ENCODE peak calls at places on chromosomes 6 and 20, in nine cellular contexts. U, G, A, E, K, R, O, Z and X are unnamed samples.

GRCh38 chr6:154457881-154458284 is 52.6 kb downstream of the CNKSR3 start:
- DNase-seq in U (no peak), G (no peak), A (no peak), E (no peak), K (no peak), R (no peak), O (peak), Z (no peak), X (no peak)

GRCh38 chr6:156087487-156087886 is 631.8 kb upstream of the NOX3 start:
- DNase-seq in U (no peak), G (no peak), A (no peak), E (no peak), K (no peak), R (no peak), O (no peak), Z (no peak), X (no peak)

GRCh38 chr6:88899569-88900316 is 63.7 kb downstream of the RNGTT start:
- DNase-seq in U (no peak), G (no peak), A (no peak), E (no peak), K (no peak), R (no peak), O (no peak), Z (no peak), X (no peak)

GRCh38 chr6:43103253-43103876 is 27.3 kb downstream of the PTK7 start:
- DNase-seq in U (no peak), G (no peak), A (no peak), E (no peak), K (no peak), R (no peak), O (no peak), Z (no peak), X (no peak)

GRCh38 chr6:30845183-30845582 is 39.1 kb upstream of the DDR1 start:
- DNase-seq in U (no peak), G (no peak), A (no peak), E (no peak), K (no peak), R (no peak), O (no peak), Z (no peak), X (no peak)

GRCh38 chr6:14975124-14975815 is 270.6 kb upstream of the JARID2 start:
- DNase-seq in U (no peak), G (no peak), A (no peak), E (no peak), K (no peak), R (no peak), O (peak), Z (no peak), X (no peak)

GRCh38 chr20:41185013-41185757 is 47.8 kb downstream of the PLCG1 start:
- DNase-seq in U (no peak), G (no peak), A (no peak), E (peak), K (peak), R (no peak), O (no peak), Z (no peak), X (no peak)

GRCh38 chr6:44000164-44000842 is 126.9 kb downstream of the MRPL14 start:
- DNase-seq in U (no peak), G (no peak), A (no peak), E (no peak), K (no peak), R (no peak), O (no peak), Z (no peak), X (no peak)

GRCh38 chr6:9948600-9949138 is 466.2 kb downstream of the TFAP2A start:
- DNase-seq in U (no peak), G (no peak), A (no peak), E (no peak), K (no peak), R (no peak), O (no peak), Z (no peak), X (no peak)

GRCh38 chr6:158080849-158081656 is 87.0 kb downstream of the SERAC1 start:
- DNase-seq in U (no peak), G (no peak), A (no peak), E (no peak), K (no peak), R (no peak), O (no peak), Z (no peak), X (no peak)

GRCh38 chr6:169529931-169530761 is 171.7 kb downstream of the WDR27 start:
- DNase-seq in U (peak), G (no peak), A (no peak), E (peak), K (no peak), R (no peak), O (no peak), Z (no peak), X (no peak)

GRCh38 chr20:57022306-57022705 is 244.1 kb downstream of the BMP7 start:
- DNase-seq in U (no peak), G (no peak), A (no peak), E (no peak), K (no peak), R (no peak), O (no peak), Z (no peak), X (no peak)